ENCODE peak calls at places on chromosomes 7 and 10, in four cellular contexts. X is hepatocyte, H is transverse colon, B is HCT116. A is an unnamed sample.

GRCh38 chr7:108351715-108352114 is 104.5 kb downstream of the NRCAM start:
- DNase-seq in H (no peak), B (no peak), X (no peak), A (no peak)

GRCh38 chr10:84375011-84375410 is 46.6 kb downstream of the CCSER2 start:
- DNase-seq in H (no peak), X (peak), B (peak), A (peak)

GRCh38 chr10:25707976-25708671 is 225.9 kb upstream of the MYO3A start:
- DNase-seq in B (no peak), X (no peak), H (no peak), A (no peak)

GRCh38 chr10:70874061-70874460 is 14.3 kb downstream of the PCBD1 start:
- DNase-seq in X (no peak), H (no peak), B (no peak), A (no peak)

GRCh38 chr10:132148261-132149251 is 38.2 kb upstream of the DPYSL4 start:
- DNase-seq in B (no peak), X (no peak), H (no peak), A (no peak)

GRCh38 chr7:147199868-147200267 is 1083.3 kb downstream of the CNTNAP2 start:
- DNase-seq in X (no peak), B (no peak), H (no peak), A (no peak)

GRCh38 chr7:71491331-71491730 is 359.4 kb downstream of the GALNT17 start:
- DNase-seq in B (no peak), H (no peak), X (peak), A (no peak)

GRCh38 chr7:71539615-71540014 is 407.7 kb downstream of the GALNT17 start:
- DNase-seq in X (no peak), B (no peak), H (no peak), A (no peak)

GRCh38 chr10:6214612-6215011 is 11.9 kb downstream of the PFKFB3 start:
- DNase-seq in H (no peak), X (no peak), B (no peak), A (no peak)

GRCh38 chr10:95508730-95509129 is 52.4 kb downstream of the SORBS1 start:
- DNase-seq in X (peak), B (no peak), H (no peak), A (no peak)

GRCh38 chr10:119454231-119454804 is 88.2 kb downstream of the RGS10 start:
- DNase-seq in X (no peak), H (no peak), B (no peak), A (no peak)

GRCh38 chr7:22858274-22858639 is 35.6 kb upstream of the TOMM7 start:
- DNase-seq in X (no peak), B (no peak), H (no peak), A (no peak)
- H3K27ac ChIP-seq in X (no peak), B (peak), H (peak), A (no peak)

GRCh38 chr7:128154519-128154918 is 86.6 kb upstream of the LEP start:
- DNase-seq in B (no peak), X (no peak), H (no peak), A (no peak)
- H3K27ac ChIP-seq in B (no peak), X (no peak), H (no peak), A (no peak)

GRCh38 chr7:42263971-42264370 is 27.0 kb upstream of the GLI3 start:
- DNase-seq in B (no peak), H (no peak), X (no peak), A (no peak)

GRCh38 chr7:42264702-42265101 is 27.7 kb upstream of the GLI3 start:
- DNase-seq in H (no peak), X (no peak), B (no peak), A (no peak)

GRCh38 chr7:42262907-42263466 is 26.0 kb upstream of the GLI3 start:
- DNase-seq in X (peak), B (no peak), H (peak), A (no peak)
- H3K27ac ChIP-seq in X (no peak), B (no peak), H (peak), A (no peak)

GRCh38 chr10:77545585-77545984 is 92.0 kb downstream of the KCNMA1 start:
- DNase-seq in X (no peak), B (no peak), H (no peak), A (no peak)
- H3K27ac ChIP-seq in X (no peak), B (no peak), H (no peak), A (no peak)

DNA sequence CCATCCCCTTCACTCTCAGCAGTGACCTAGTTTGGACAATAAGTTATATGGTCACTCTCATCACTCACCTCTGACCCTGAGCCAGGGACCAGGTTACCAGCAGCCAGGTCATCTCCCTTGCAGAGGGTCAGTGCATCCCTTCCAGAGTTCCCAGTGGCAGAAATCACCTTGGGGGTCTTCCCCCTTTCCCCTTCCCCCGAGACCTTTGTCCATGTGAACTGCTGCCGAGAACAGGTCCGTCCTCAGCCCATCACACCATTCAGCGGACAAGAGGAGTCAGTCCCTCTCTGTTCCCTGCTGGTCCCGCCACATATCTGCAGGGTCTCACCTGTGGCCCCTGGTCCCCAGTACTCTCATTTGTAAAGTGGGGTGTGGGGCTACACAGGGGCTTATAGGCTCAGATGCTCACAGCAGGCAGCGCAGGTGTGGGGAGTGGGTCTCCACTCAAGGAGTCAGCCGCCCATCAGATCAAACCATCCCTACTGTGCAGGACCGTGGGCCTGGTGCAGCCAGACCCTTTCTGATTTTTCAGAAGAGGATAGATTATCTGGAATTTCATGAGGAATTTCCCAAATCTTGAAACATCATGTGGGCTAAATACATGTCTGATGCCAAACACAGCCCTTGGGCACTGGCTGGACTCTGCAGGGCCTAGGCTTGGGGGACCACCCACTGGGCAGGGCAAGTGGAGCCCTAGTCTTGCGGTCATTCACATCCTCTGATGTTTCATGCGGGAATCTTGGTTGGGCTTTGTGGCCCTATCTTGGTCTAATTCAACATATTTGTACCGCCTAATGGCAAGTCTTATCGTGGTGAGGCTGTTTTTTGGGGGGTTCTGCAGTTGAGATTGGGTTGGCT is 6.4 kb downstream of the DEPP1 start:
- DNase-seq in H (no peak), X (no peak), B (no peak), A (no peak)
- H3K27ac ChIP-seq in H (peak), X (no peak), B (no peak), A (no peak)

DNA sequence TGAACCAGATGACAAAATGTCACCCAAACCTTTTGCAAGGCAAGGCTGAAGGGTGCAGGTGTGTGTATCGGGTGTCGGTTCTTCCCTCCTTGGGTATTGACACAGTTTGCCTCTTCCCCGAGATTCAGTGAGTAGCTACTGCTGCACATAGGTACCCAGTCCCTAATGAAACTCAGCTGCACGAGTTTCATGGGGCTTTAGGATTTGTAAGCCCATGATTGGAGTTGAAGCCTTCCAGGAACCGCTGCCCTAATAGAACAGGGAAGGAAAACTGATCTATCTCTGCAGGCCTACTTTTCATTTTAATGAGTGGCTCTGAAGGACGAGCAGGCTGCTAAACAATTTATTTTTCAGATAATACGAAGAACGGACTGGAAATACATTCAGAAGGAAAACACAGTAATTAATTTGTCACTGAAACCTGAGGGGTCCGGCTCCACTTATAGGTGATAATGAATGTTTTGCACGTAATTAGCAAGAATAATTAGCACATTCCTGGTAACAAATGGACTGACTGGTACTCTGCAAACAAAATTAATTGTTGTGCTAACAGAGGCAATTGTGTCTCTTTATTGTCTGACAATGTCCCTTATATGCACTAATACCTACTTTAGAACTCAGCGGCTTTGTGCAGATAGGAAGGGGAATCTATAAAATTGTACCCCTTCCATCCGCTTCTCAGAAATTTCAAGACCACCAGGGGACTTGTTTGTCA is 49.6 kb upstream of the FZD8 start:
- DNase-seq in B (no peak), X (no peak), H (no peak), A (no peak)
- H3K27ac ChIP-seq in B (no peak), X (no peak), H (no peak), A (no peak)

DNA sequence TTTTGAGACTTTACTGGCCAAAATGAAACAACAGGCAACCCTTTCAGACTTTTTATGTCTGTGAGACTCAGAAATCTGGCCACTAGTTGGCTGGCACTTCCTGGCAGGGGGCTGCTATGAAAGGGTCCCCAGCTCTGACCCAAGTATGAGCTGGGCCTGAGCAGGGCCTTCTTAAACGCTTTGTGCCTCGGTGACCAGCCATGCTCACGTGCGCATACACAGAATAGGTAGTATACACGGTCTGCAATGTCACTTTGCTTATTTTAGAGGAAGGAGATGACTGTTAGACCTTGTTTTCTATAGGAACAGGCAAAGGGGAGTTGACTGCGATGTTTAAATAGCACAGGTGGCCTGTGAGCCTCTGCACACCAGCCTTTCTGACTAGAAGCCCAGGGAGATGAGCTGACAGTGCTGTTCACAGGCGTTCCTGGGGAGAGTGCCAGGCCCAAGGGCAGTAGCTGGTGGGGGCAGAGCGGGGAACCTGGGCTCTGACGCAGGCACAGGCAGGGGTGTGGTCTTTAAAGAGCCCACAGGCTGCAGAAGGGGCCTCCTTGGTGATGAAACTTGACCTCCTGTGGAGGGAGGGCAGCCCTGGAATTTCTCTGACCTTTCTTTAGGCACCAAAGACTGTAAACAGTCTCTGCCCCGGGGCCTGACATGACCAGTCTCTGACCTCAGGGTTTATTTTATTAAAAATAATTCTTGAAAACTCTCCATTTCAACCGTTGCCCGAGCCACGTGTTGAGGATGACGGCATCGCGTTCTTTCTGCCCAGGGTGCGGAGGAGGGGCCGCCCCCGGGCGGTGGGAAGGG is 129.4 kb downstream of the VIPR2 start:
- DNase-seq in X (peak), H (peak), B (no peak), A (no peak)
- H3K27ac ChIP-seq in X (peak), H (peak), B (no peak), A (no peak)

A was measured in CD8-positive, alpha-beta T cell.